ENCODE peak calls at places on chromosomes 7 and 10, in five cellular contexts. V is stimulated activated CD4-positive, alpha-beta T cell treated with anti-CD3 and anti-CD28 coated beads, TNF-alpha, amount 100 ng/mL, for 4 hours; E is NCI-H82; S is upper lobe of right lung; P is HuH-7.5. Z is an unnamed sample.

GRCh38 chr7:119197872-119198527 is 973.5 kb downstream of the ANKRD7 start:
- DNase-seq in V (no peak), E (peak), S (no peak), P (peak), Z (peak)

GRCh38 chr10:4260483-4260882 is 475.5 kb upstream of the KLF6 start:
- DNase-seq in V (no peak), E (no peak), S (no peak), P (no peak), Z (no peak)

GRCh38 chr7:1698221-1698620 is 28.1 kb downstream of the ELFN1 start:
- DNase-seq in V (no peak), E (no peak), S (no peak), P (no peak), Z (no peak)

GRCh38 chr10:131109746-131110145 is 201.8 kb downstream of the TCERG1L start:
- DNase-seq in V (no peak), E (no peak), S (no peak), P (no peak), Z (no peak)

GRCh38 chr7:37031571-37032257 is 307.4 kb upstream of the AOAH start:
- DNase-seq in V (peak), E (no peak), S (peak), P (peak), Z (peak)

GRCh38 chr7:82507976-82508677 is 64.5 kb upstream of the CACNA2D1 start:
- DNase-seq in V (no peak), E (no peak), S (peak), P (no peak), Z (no peak)

GRCh38 chr10:43287056-43288007 is 20.5 kb upstream of the RASGEF1A start:
- DNase-seq in V (peak), E (no peak), S (peak), P (no peak), Z (no peak)

GRCh38 chr7:75625868-75626267 is 112.9 kb downstream of the HIP1 start:
- DNase-seq in V (no peak), E (no peak), S (no peak), P (no peak), Z (no peak)

GRCh38 chr7:113338297-113338696 is 219.9 kb upstream of the SMIM30 start:
- DNase-seq in V (no peak), E (no peak), S (no peak), P (no peak), Z (no peak)

GRCh38 chr7:157046681-157047080 is 36.2 kb upstream of the MNX1 start:
- DNase-seq in V (no peak), E (no peak), S (no peak), P (no peak), Z (peak)

GRCh38 chr7:23205861-23206510 is 24.1 kb downstream of the NUP42 start:
- DNase-seq in V (no peak), E (no peak), S (no peak), P (no peak), Z (no peak)

GRCh38 chr10:80769700-80770160 is 232.0 kb downstream of the SH2D4B start:
- DNase-seq in V (no peak), E (peak), S (no peak), P (no peak), Z (no peak)

GRCh38 chr7:124202546-124202945 is 169.7 kb upstream of the TMEM229A start:
- DNase-seq in V (no peak), E (no peak), S (no peak), P (no peak), Z (no peak)

GRCh38 chr7:66356277-66356721 is 151.2 kb downstream of the TPST1 start:
- DNase-seq in V (no peak), E (no peak), S (no peak), P (no peak), Z (peak)

GRCh38 chr10:112250555-112250954 is 32.6 kb upstream of the TECTB start:
- DNase-seq in V (no peak), E (no peak), S (no peak), P (no peak), Z (no peak)

GRCh38 chr7:47495269-47495875 is 86.5 kb downstream of the TNS3 start:
- DNase-seq in V (no peak), E (no peak), S (peak), P (no peak), Z (no peak)

GRCh38 chr10:15719062-15719898 is 442 bp downstream of the ITGA8 start:
- DNase-seq in V (no peak), E (peak), S (no peak), P (no peak), Z (no peak)

GRCh38 chr7:15007507-15007906 is 105.0 kb upstream of the DGKB start:
- DNase-seq in V (no peak), E (peak), S (no peak), P (no peak), Z (no peak)

GRCh38 chr7:193538-194256 is 1.3 kb downstream of the FAM20C start:
- DNase-seq in V (no peak), E (no peak), S (no peak), P (no peak), Z (no peak)

GRCh38 chr10:3828404-3829192 is 43.6 kb upstream of the KLF6 start:
- DNase-seq in V (peak), E (no peak), S (no peak), P (no peak), Z (no peak)

GRCh38 chr10:102230264-102230860 is 4.3 kb downstream of the ELOVL3 start:
- DNase-seq in V (no peak), E (peak), S (peak), P (peak), Z (no peak)

GRCh38 chr7:76338298-76339084 is 20.3 kb downstream of the YWHAG start:
- DNase-seq in V (no peak), E (no peak), S (no peak), P (no peak), Z (no peak)

GRCh38 chr10:44510716-44511115 is 125.8 kb upstream of the CXCL12 start:
- DNase-seq in V (no peak), E (no peak), S (no peak), P (no peak), Z (no peak)

GRCh38 chr10:17028843-17029580 is 100.6 kb downstream of the CUBN start:
- DNase-seq in V (no peak), E (no peak), S (no peak), P (no peak), Z (no peak)

GRCh38 chr7:68929712-68930395 is 668.4 kb upstream of the AUTS2 start:
- DNase-seq in V (no peak), E (no peak), S (no peak), P (no peak), Z (peak)

GRCh38 chr10:11595395-11595692 is 16.1 kb downstream of the USP6NL start:
- DNase-seq in V (no peak), E (no peak), S (no peak), P (no peak), Z (no peak)

GRCh38 chr7:71645836-71646235 is 513.9 kb downstream of the GALNT17 start:
- DNase-seq in V (no peak), E (no peak), S (no peak), P (no peak), Z (no peak)

GRCh38 chr7:108839091-108839490 is 269.4 kb downstream of the DNAJB9 start:
- DNase-seq in V (no peak), E (no peak), S (no peak), P (no peak), Z (no peak)

GRCh38 chr7:131040467-131040932 is 287.2 kb upstream of the MKLN1 start:
- DNase-seq in V (no peak), E (peak), S (no peak), P (peak), Z (no peak)

GRCh38 chr7:38307640-38308039 is 34.2 kb upstream of the TARP start:
- DNase-seq in V (no peak), E (no peak), S (no peak), P (no peak), Z (no peak)

GRCh38 chr10:127874966-127875765 is 17.6 kb downstream of the CLRN3 start:
- DNase-seq in V (no peak), E (no peak), S (no peak), P (no peak), Z (no peak)

GRCh38 chr7:6026011-6026819 is 5.0 kb upstream of the ANKRD61 start:
- DNase-seq in V (peak), E (peak), S (peak), P (peak), Z (no peak)

GRCh38 chr7:387132-388022 is 97.4 kb downstream of the FOXL3 start:
- DNase-seq in V (no peak), E (no peak), S (peak), P (no peak), Z (no peak)

GRCh38 chr10:30114401-30114800 is 55.0 kb upstream of the JCAD start:
- DNase-seq in V (no peak), E (no peak), S (no peak), P (no peak), Z (no peak)

Z was measured in keratinocyte.